ENCODE peak calls at places on chromosome 2, in seven cellular contexts. One of them, this sample, is unnamed.

GRCh38 chr2:10172033-10172865 is 49.7 kb downstream of the RRM2 start:
- DNase-seq in NCI-H1694 treated with DMSO at 0.1 percent for 48 hours: no peak
- DNase-seq in occipital lobe: no peak
- DNase-seq in CD8-positive, alpha-beta memory T cell: no peak
- DNase-seq in CD8-positive, alpha-beta T cell: no peak
- DNase-seq in stomach: no peak
- DNase-seq in NCI-H1930: no peak
- DNase-seq in this sample: no peak

GRCh38 chr2:232362174-232362913 is 16.2 kb upstream of the ALPP start:
- DNase-seq in CD8-positive, alpha-beta memory T cell: no peak
- DNase-seq in occipital lobe: no peak
- DNase-seq in stomach: no peak
- DNase-seq in CD8-positive, alpha-beta T cell: no peak
- DNase-seq in NCI-H1930: no peak
- DNase-seq in NCI-H1694 treated with DMSO at 0.1 percent for 48 hours: no peak
- DNase-seq in this sample: no peak

GRCh38 chr2:112794131-112794733 is 9.9 kb upstream of the IL1A start:
- DNase-seq in stomach: peak; percentile 44
- DNase-seq in CD8-positive, alpha-beta memory T cell: no peak
- DNase-seq in occipital lobe: no peak
- DNase-seq in NCI-H1694 treated with DMSO at 0.1 percent for 48 hours: no peak
- DNase-seq in CD8-positive, alpha-beta T cell: no peak
- DNase-seq in NCI-H1930: no peak
- DNase-seq in this sample: peak; percentile 92

GRCh38 chr2:233819884-233820765 is 34.2 kb downstream of the HJURP start:
- DNase-seq in occipital lobe: no peak
- DNase-seq in NCI-H1694 treated with DMSO at 0.1 percent for 48 hours: no peak
- DNase-seq in CD8-positive, alpha-beta T cell: no peak
- DNase-seq in CD8-positive, alpha-beta memory T cell: no peak
- DNase-seq in stomach: peak; percentile 19
- DNase-seq in NCI-H1930: no peak
- DNase-seq in this sample: no peak

GRCh38 chr2:17271401-17271800 is 246.8 kb downstream of the RAD51AP2 start:
- DNase-seq in occipital lobe: no peak
- DNase-seq in NCI-H1930: no peak
- DNase-seq in stomach: no peak
- DNase-seq in CD8-positive, alpha-beta T cell: no peak
- DNase-seq in CD8-positive, alpha-beta memory T cell: no peak
- DNase-seq in NCI-H1694 treated with DMSO at 0.1 percent for 48 hours: no peak
- DNase-seq in this sample: no peak

GRCh38 chr2:30115141-30115980 is 31.4 kb upstream of the YPEL5 start:
- DNase-seq in CD8-positive, alpha-beta T cell: peak; percentile 67
- DNase-seq in NCI-H1930: peak; percentile 48
- DNase-seq in CD8-positive, alpha-beta memory T cell: peak; percentile 36
- DNase-seq in stomach: peak; percentile 87
- DNase-seq in occipital lobe: peak; percentile 68
- DNase-seq in NCI-H1694 treated with DMSO at 0.1 percent for 48 hours: peak; percentile 67
- DNase-seq in this sample: peak; percentile 70

GRCh38 chr2:150271952-150272351 is 215.5 kb downstream of the RND3 start:
- DNase-seq in NCI-H1930: no peak
- DNase-seq in stomach: no peak
- DNase-seq in occipital lobe: no peak
- DNase-seq in CD8-positive, alpha-beta memory T cell: no peak
- DNase-seq in NCI-H1694 treated with DMSO at 0.1 percent for 48 hours: no peak
- DNase-seq in CD8-positive, alpha-beta T cell: no peak
- DNase-seq in this sample: peak; percentile 80

GRCh38 chr2:55138546-55139288 is 88.5 kb upstream of the RTN4 start:
- DNase-seq in NCI-H1930: peak; percentile 29
- DNase-seq in CD8-positive, alpha-beta memory T cell: no peak
- DNase-seq in stomach: no peak
- DNase-seq in NCI-H1694 treated with DMSO at 0.1 percent for 48 hours: no peak
- DNase-seq in occipital lobe: peak; percentile 60
- DNase-seq in CD8-positive, alpha-beta T cell: no peak
- DNase-seq in this sample: no peak

GRCh38 chr2:135797497-135798274 is 39.3 kb downstream of the LCT start:
- DNase-seq in NCI-H1694 treated with DMSO at 0.1 percent for 48 hours: peak; percentile 67
- DNase-seq in CD8-positive, alpha-beta memory T cell: peak; percentile 67
- DNase-seq in occipital lobe: peak; percentile 36
- DNase-seq in CD8-positive, alpha-beta T cell: peak; percentile 81
- DNase-seq in stomach: peak; percentile 78
- DNase-seq in NCI-H1930: peak; percentile 46
- DNase-seq in this sample: peak; percentile 79

GRCh38 chr2:109208071-109208950 is 79.3 kb downstream of the SH3RF3 start:
- DNase-seq in stomach: no peak
- DNase-seq in occipital lobe: no peak
- DNase-seq in NCI-H1694 treated with DMSO at 0.1 percent for 48 hours: no peak
- DNase-seq in CD8-positive, alpha-beta memory T cell: no peak
- DNase-seq in CD8-positive, alpha-beta T cell: no peak
- DNase-seq in NCI-H1930: no peak
- DNase-seq in this sample: peak; percentile 43

GRCh38 chr2:161710131-161710915 is 86.1 kb downstream of the SLC4A10 start:
- DNase-seq in NCI-H1930: no peak
- DNase-seq in occipital lobe: no peak
- DNase-seq in stomach: no peak
- DNase-seq in CD8-positive, alpha-beta memory T cell: no peak
- DNase-seq in NCI-H1694 treated with DMSO at 0.1 percent for 48 hours: no peak
- DNase-seq in CD8-positive, alpha-beta T cell: no peak
- DNase-seq in this sample: peak; percentile 3

GRCh38 chr2:125168442-125168841 is 1143.4 kb downstream of the CNTNAP5 start:
- DNase-seq in NCI-H1694 treated with DMSO at 0.1 percent for 48 hours: no peak
- DNase-seq in NCI-H1930: no peak
- DNase-seq in CD8-positive, alpha-beta memory T cell: no peak
- DNase-seq in CD8-positive, alpha-beta T cell: no peak
- DNase-seq in occipital lobe: no peak
- DNase-seq in stomach: no peak
- DNase-seq in this sample: peak; percentile 79

GRCh38 chr2:239846789-239847676 is 178.1 kb downstream of the NDUFA10 start:
- DNase-seq in occipital lobe: no peak
- DNase-seq in CD8-positive, alpha-beta memory T cell: no peak
- DNase-seq in CD8-positive, alpha-beta T cell: no peak
- DNase-seq in NCI-H1930: no peak
- DNase-seq in NCI-H1694 treated with DMSO at 0.1 percent for 48 hours: no peak
- DNase-seq in stomach: no peak
- DNase-seq in this sample: no peak

GRCh38 chr2:44479127-44479887 is 117.6 kb downstream of the CAMKMT start:
- DNase-seq in occipital lobe: peak; percentile 12
- DNase-seq in CD8-positive, alpha-beta memory T cell: peak; percentile 62
- DNase-seq in NCI-H1694 treated with DMSO at 0.1 percent for 48 hours: peak; percentile 91
- DNase-seq in stomach: no peak
- DNase-seq in NCI-H1930: peak; percentile 45
- DNase-seq in CD8-positive, alpha-beta T cell: peak; percentile 25
- DNase-seq in this sample: peak; percentile 82

GRCh38 chr2:20035961-20036666 is 15.3 kb downstream of the LAPTM4A start:
- DNase-seq in stomach: no peak
- DNase-seq in occipital lobe: no peak
- DNase-seq in NCI-H1694 treated with DMSO at 0.1 percent for 48 hours: no peak
- DNase-seq in NCI-H1930: no peak
- DNase-seq in CD8-positive, alpha-beta T cell: no peak
- DNase-seq in CD8-positive, alpha-beta memory T cell: no peak
- DNase-seq in this sample: no peak

GRCh38 chr2:220219371-220219770 is 591.9 kb downstream of the SLC4A3 start:
- DNase-seq in occipital lobe: no peak
- DNase-seq in NCI-H1930: no peak
- DNase-seq in CD8-positive, alpha-beta T cell: no peak
- DNase-seq in stomach: no peak
- DNase-seq in NCI-H1694 treated with DMSO at 0.1 percent for 48 hours: no peak
- DNase-seq in CD8-positive, alpha-beta memory T cell: no peak
- DNase-seq in this sample: no peak

GRCh38 chr2:27903649-27904544 is 13.4 kb downstream of the BABAM2 start:
- DNase-seq in NCI-H1694 treated with DMSO at 0.1 percent for 48 hours: no peak
- DNase-seq in occipital lobe: no peak
- DNase-seq in CD8-positive, alpha-beta T cell: no peak
- DNase-seq in stomach: no peak
- DNase-seq in NCI-H1930: no peak
- DNase-seq in CD8-positive, alpha-beta memory T cell: no peak
- DNase-seq in this sample: peak; percentile 65

GRCh38 chr2:105933906-105934305 is 189.2 kb downstream of the NCK2 start:
- DNase-seq in CD8-positive, alpha-beta T cell: no peak
- DNase-seq in NCI-H1930: no peak
- DNase-seq in NCI-H1694 treated with DMSO at 0.1 percent for 48 hours: no peak
- DNase-seq in stomach: no peak
- DNase-seq in CD8-positive, alpha-beta memory T cell: no peak
- DNase-seq in occipital lobe: no peak
- DNase-seq in this sample: no peak

GRCh38 chr2:51722311-51722710 is 690.4 kb upstream of the NRXN1 start:
- DNase-seq in CD8-positive, alpha-beta memory T cell: no peak
- DNase-seq in CD8-positive, alpha-beta T cell: no peak
- DNase-seq in NCI-H1694 treated with DMSO at 0.1 percent for 48 hours: no peak
- DNase-seq in occipital lobe: no peak
- DNase-seq in NCI-H1930: no peak
- DNase-seq in stomach: no peak
- DNase-seq in this sample: peak; percentile 86

GRCh38 chr2:31013311-31013710 is 124.9 kb downstream of the GALNT14 start:
- DNase-seq in CD8-positive, alpha-beta memory T cell: no peak
- DNase-seq in occipital lobe: no peak
- DNase-seq in CD8-positive, alpha-beta T cell: no peak
- DNase-seq in NCI-H1694 treated with DMSO at 0.1 percent for 48 hours: no peak
- DNase-seq in NCI-H1930: no peak
- DNase-seq in stomach: no peak
- DNase-seq in this sample: no peak

This sample was measured in amniotic epithelial cell.